ENCODE peak calls at places on chromosomes 11 and 22, in six cellular contexts. G is suprapubic skin; E is activated T-helper 1 cell treated with anti-CD3 and anti-CD28 coated beads, Interleukin-12 subunit alpha, Interleukin-12 subunit beta, Interleukin-2, Interleukin-4 antibody, amounts not matched to agents 30 ng/mL and 10 ng/mL and 1 ng/mL, durations not matched to agents 14 hours and 24 hours and 36 hours; Z is HuH-7.5; S is adipocyte; Q is activated CD4-positive, CD25-positive, alpha-beta regulatory T cell treated with anti-CD3 and anti-CD28 coated beads, Interleukin-2, amount 50 U/mL, for 16 hours. T is an unnamed sample.

GRCh38 chr11:104917259-104918112 is 19.2 kb upstream of the CASP12 start:
- DNase-seq in G (no peak), E (no peak), Z (no peak), S (no peak), Q (no peak), T (no peak)

GRCh38 chr22:37284807-37285355 is 2.6 kb downstream of the CYTH4 start:
- DNase-seq in G (no peak), E (no peak), Z (no peak), S (no peak), Q (no peak), T (no peak)

GRCh38 chr22:46961591-46962290 is 199.3 kb downstream of the TBC1D22A start:
- DNase-seq in G (peak; percentile 19), E (no peak), Z (no peak), S (no peak), Q (no peak), T (no peak)

GRCh38 chr11:36265793-36266628 is 23.2 kb downstream of the COMMD9 start:
- DNase-seq in G (no peak), E (peak; percentile 26), Z (peak; percentile 39), S (peak; percentile 76), Q (peak; percentile 13), T (peak; percentile 41)

GRCh38 chr11:57476223-57476882 is 16.0 kb downstream of the RTN4RL2 start:
- DNase-seq in G (no peak), E (no peak), Z (peak; percentile 95), S (peak; percentile 41), Q (no peak), T (no peak)

GRCh38 chr11:74630043-74630442 is 37.7 kb downstream of the POLD3 start:
- DNase-seq in G (no peak), E (no peak), Z (no peak), S (no peak), Q (no peak), T (no peak)

GRCh38 chr11:124865902-124866851 is 945 bp downstream of the ROBO3 start:
- DNase-seq in G (no peak), E (peak; percentile 28), Z (peak; percentile 82), S (peak; percentile 67), Q (no peak), T (peak; percentile 15)

GRCh38 chr11:43818220-43818619 is 62.4 kb upstream of the ALKBH3 start:
- DNase-seq in G (no peak), E (no peak), Z (no peak), S (peak; percentile 82), Q (no peak), T (no peak)

GRCh38 chr11:71459076-71459766 is 6.2 kb downstream of the NADSYN1 start:
- DNase-seq in G (no peak), E (no peak), Z (no peak), S (no peak), Q (no peak), T (no peak)

GRCh38 chr11:78100276-78101040 is 20.8 kb upstream of the NDUFC2 start:
- DNase-seq in G (no peak), E (no peak), Z (no peak), S (no peak), Q (no peak), T (no peak)

GRCh38 chr11:120032766-120033390 is 105.0 kb downstream of the TRIM29 start:
- DNase-seq in G (no peak), E (no peak), Z (no peak), S (no peak), Q (no peak), T (no peak)

GRCh38 chr22:33111491-33111890 is 53.3 kb upstream of the SYN3 start:
- DNase-seq in G (no peak), E (no peak), Z (no peak), S (no peak), Q (no peak), T (no peak)

GRCh38 chr11:74493816-74494630 is 499 bp upstream of the LIPT2 start:
- DNase-seq in G (no peak), E (no peak), Z (no peak), S (peak; percentile 80), Q (no peak), T (no peak)

GRCh38 chr11:122933434-122933833 is 48.2 kb downstream of the BSX start:
- DNase-seq in G (no peak), E (no peak), Z (no peak), S (peak; percentile 6), Q (no peak), T (no peak)

GRCh38 chr22:39017596-39018365 is 3.1 kb upstream of the APOBEC3D start:
- DNase-seq in G (no peak), E (no peak), Z (no peak), S (no peak), Q (no peak), T (no peak)

GRCh38 chr11:123083623-123084029 is 21.7 kb upstream of the HSPA8 start:
- DNase-seq in G (peak; percentile 80), E (peak; percentile 70), Z (peak; percentile 32), S (peak; percentile 88), Q (no peak), T (no peak)

GRCh38 chr11:10659339-10660216 is 34.0 kb downstream of the IRAG1 start:
- DNase-seq in G (peak; percentile 78), E (no peak), Z (no peak), S (peak; percentile 93), Q (no peak), T (no peak)

GRCh38 chr11:18536195-18536594 is 9.5 kb upstream of the TSG101 start:
- DNase-seq in G (no peak), E (no peak), Z (no peak), S (no peak), Q (no peak), T (no peak)

GRCh38 chr11:72605958-72606357 is 68.3 kb downstream of the PDE2A start:
- DNase-seq in G (no peak), E (no peak), Z (no peak), S (no peak), Q (no peak), T (no peak)

GRCh38 chr11:81963018-81963417 is 770.6 kb downstream of the FAM181B start:
- DNase-seq in G (no peak), E (no peak), Z (no peak), S (no peak), Q (no peak), T (no peak)

GRCh38 chr11:77410076-77410827 is 63.6 kb downstream of the PAK1 start:
- DNase-seq in G (no peak), E (no peak), Z (no peak), S (no peak), Q (no peak), T (no peak)

GRCh38 chr11:15704064-15704463 is 589.3 kb downstream of the INSC start:
- DNase-seq in G (no peak), E (no peak), Z (peak; percentile 11), S (no peak), Q (no peak), T (no peak)

GRCh38 chr22:46965552-46966494 is 203.4 kb downstream of the TBC1D22A start:
- DNase-seq in G (no peak), E (no peak), Z (no peak), S (peak; percentile 24), Q (no peak), T (no peak)

GRCh38 chr22:28203286-28203685 is 284.2 kb upstream of the PITPNB start:
- DNase-seq in G (no peak), E (no peak), Z (no peak), S (no peak), Q (no peak), T (no peak)

GRCh38 chr11:118893662-118894061 is 10.0 kb downstream of the CXCR5 start:
- DNase-seq in G (no peak), E (no peak), Z (no peak), S (no peak), Q (no peak), T (no peak)